ENCODE peak calls at places on chromosomes 12 and 14, in ten cellular contexts. W, F, N, X, C, U, B, S, L and D are unnamed samples.

GRCh38 chr12:52351196-52352059 is 15.9 kb downstream of the KRT85 start:
- DNase-seq in W (peak), F (peak), N (no peak), X (no peak), C (no peak), U (no peak), B (no peak), S (no peak), L (no peak), D (no peak)

GRCh38 chr12:107377596-107378385 is 284.4 kb upstream of the CRY1 start:
- DNase-seq in W (no peak), F (no peak), N (peak), X (no peak), C (peak), U (no peak), B (no peak), S (no peak), L (no peak), D (no peak)

GRCh38 chr14:36059531-36059930 is 117.0 kb downstream of the PTCSC3 start:
- DNase-seq in W (no peak), F (no peak), N (no peak), X (no peak), C (no peak), U (no peak), B (peak), S (no peak), L (no peak), D (no peak)

GRCh38 chr12:58033831-58034230 is 92.5 kb downstream of the ATP23 start:
- DNase-seq in W (no peak), F (no peak), N (no peak), X (no peak), C (no peak), U (no peak), B (no peak), S (no peak), L (no peak), D (no peak)

GRCh38 chr12:4370265-4370664 is 9.2 kb downstream of the FGF23 start:
- DNase-seq in W (no peak), F (no peak), N (no peak), X (no peak), C (no peak), U (no peak), B (no peak), S (no peak), L (no peak), D (no peak)

GRCh38 chr14:62283837-62284236 is 521.6 kb downstream of the SNAPC1 start:
- DNase-seq in W (no peak), F (no peak), N (no peak), X (no peak), C (no peak), U (no peak), B (no peak), S (no peak), L (no peak), D (no peak)

GRCh38 chr12:116687888-116688287 is 50.0 kb downstream of the SPRING1 start:
- DNase-seq in W (no peak), F (no peak), N (peak), X (peak), C (no peak), U (no peak), B (peak), S (peak), L (no peak), D (peak)

GRCh38 chr14:74860899-74861733 is 14.8 kb downstream of the PROX2 start:
- DNase-seq in W (no peak), F (peak), N (peak), X (peak), C (peak), U (peak), B (peak), S (peak), L (peak), D (peak)

GRCh38 chr14:67938046-67938445 is 118.5 kb downstream of the RAD51B start:
- DNase-seq in W (no peak), F (no peak), N (no peak), X (no peak), C (no peak), U (no peak), B (no peak), S (no peak), L (no peak), D (no peak)

GRCh38 chr12:26688344-26688904 is 144.6 kb downstream of the ITPR2 start:
- DNase-seq in W (no peak), F (no peak), N (peak), X (no peak), C (no peak), U (no peak), B (no peak), S (no peak), L (no peak), D (peak)

GRCh38 chr14:90495357-90496276 is 98.8 kb downstream of the CALM1 start:
- DNase-seq in W (no peak), F (no peak), N (peak), X (peak), C (peak), U (no peak), B (peak), S (peak), L (peak), D (peak)

GRCh38 chr12:130846386-130846785 is 7.3 kb upstream of the STX2 start:
- DNase-seq in W (no peak), F (no peak), N (no peak), X (no peak), C (no peak), U (no peak), B (no peak), S (no peak), L (no peak), D (no peak)

GRCh38 chr14:105940534-105941225 is 414.3 kb downstream of the TMEM121 start:
- DNase-seq in W (no peak), F (no peak), N (no peak), X (no peak), C (no peak), U (no peak), B (no peak), S (no peak), L (no peak), D (no peak)

GRCh38 chr14:59228416-59228815 is 39.9 kb downstream of the DAAM1 start:
- DNase-seq in W (no peak), F (peak), N (no peak), X (no peak), C (no peak), U (no peak), B (no peak), S (no peak), L (no peak), D (no peak)

GRCh38 chr12:119998471-119999245 is 9.6 kb downstream of the BICDL1 start:
- DNase-seq in W (no peak), F (no peak), N (no peak), X (no peak), C (no peak), U (no peak), B (no peak), S (no peak), L (no peak), D (no peak)

GRCh38 chr14:69138189-69138535 is 14.8 kb downstream of the DCAF5 start:
- DNase-seq in W (no peak), F (peak), N (peak), X (no peak), C (peak), U (no peak), B (peak), S (peak), L (no peak), D (no peak)

GRCh38 chr14:64464695-64465094 is 604 bp upstream of the AKAP5 start:
- DNase-seq in W (no peak), F (no peak), N (no peak), X (peak), C (no peak), U (no peak), B (no peak), S (no peak), L (no peak), D (peak)

GRCh38 chr12:91877022-91877421 is 268.6 kb downstream of the BTG1 start:
- DNase-seq in W (no peak), F (no peak), N (peak), X (no peak), C (peak), U (no peak), B (peak), S (no peak), L (no peak), D (peak)

GRCh38 chr14:104144453-104144790 is 6.0 kb downstream of the KIF26A start:
- DNase-seq in W (no peak), F (no peak), N (no peak), X (no peak), C (no peak), U (no peak), B (no peak), S (no peak), L (no peak), D (no peak)

GRCh38 chr14:74402264-74403251 is 23.5 kb downstream of the SYNDIG1L start:
- DNase-seq in W (no peak), F (no peak), N (no peak), X (peak), C (no peak), U (no peak), B (no peak), S (no peak), L (no peak), D (no peak)